ENCODE peak calls at places on chromosomes 2 and 18, in six cellular contexts. E is GM23248, Q is NCI-H226, S is NCI-H1436 treated with DMSO at 0.1 percent for 48 hours, C is dorsolateral prefrontal cortex, G is NCI-H460. J is an unnamed sample.

GRCh38 chr2:233980955-233981555 is 63.9 kb downstream of the TRPM8 start:
- DNase-seq in E (no peak), Q (no peak), S (peak), C (no peak), G (no peak), J (peak)

GRCh38 chr2:18912225-18912888 is 323.0 kb upstream of the NT5C1B start:
- DNase-seq in E (no peak), Q (no peak), S (no peak), C (no peak), G (no peak), J (no peak)

GRCh38 chr18:49362431-49362830 is 98.0 kb downstream of the DYM start:
- DNase-seq in E (peak), Q (no peak), S (no peak), C (no peak), G (no peak), J (no peak)

GRCh38 chr18:40159141-40160017 is 1795.7 kb upstream of the PIK3C3 start:
- DNase-seq in E (peak), Q (peak), S (peak), C (no peak), G (peak), J (peak)

GRCh38 chr18:48853588-48853987 is 97.2 kb downstream of the SMAD7 start:
- DNase-seq in E (no peak), Q (no peak), S (no peak), C (no peak), G (no peak), J (no peak)

GRCh38 chr2:232568161-232568560 is 17.7 kb downstream of the EIF4E2 start:
- DNase-seq in E (peak), Q (peak), S (no peak), C (no peak), G (peak), J (no peak)

GRCh38 chr2:195369217-195369587 is 287.8 kb upstream of the SLC39A10 start:
- DNase-seq in E (no peak), Q (no peak), S (no peak), C (no peak), G (no peak), J (no peak)

GRCh38 chr2:105617631-105618350 is 126.9 kb upstream of the NCK2 start:
- DNase-seq in E (no peak), Q (no peak), S (peak), C (no peak), G (no peak), J (no peak)

J was measured in NCI-H446 treated with DMSO at 0.1 percent for 48 hours.